ENCODE peak calls at places on chromosomes 13 and 19, in five cellular contexts. Y is T-cell, K is NCI-H748 treated with DMSO at 0.1 percent for 48 hours, O is progenitor cell of endocrine pancreas, S is heart right ventricle. P is an unnamed sample.

GRCh38 chr13:88217372-88217771 is 546.2 kb downstream of the SLITRK5 start:
- DNase-seq in Y (no peak), K (no peak), O (no peak), S (no peak), P (no peak)

GRCh38 chr19:679418-680286 is 3.5 kb downstream of the FSTL3 start:
- DNase-seq in Y (no peak), K (no peak), O (no peak), S (peak), P (peak)

GRCh38 chr13:98823442-98823841 is 71.0 kb upstream of the SLC15A1 start:
- DNase-seq in Y (no peak), K (no peak), O (no peak), S (no peak), P (no peak)

GRCh38 chr19:46783670-46784069 is 4.7 kb downstream of the SLC1A5 start:
- DNase-seq in Y (no peak), K (peak), O (no peak), S (no peak), P (no peak)

GRCh38 chr19:33472696-33473624 is 48.6 kb downstream of the PEPD start:
- DNase-seq in Y (no peak), K (no peak), O (no peak), S (no peak), P (peak)

GRCh38 chr13:27607125-27607524 is 13.2 kb downstream of the LNX2 start:
- DNase-seq in Y (no peak), K (no peak), O (no peak), S (no peak), P (no peak)

GRCh38 chr19:50461066-50461875 is 15.0 kb upstream of the EMC10 start:
- DNase-seq in Y (peak), K (peak), O (peak), S (peak), P (no peak)

GRCh38 chr13:71015021-71015420 is 852.0 kb downstream of the DACH1 start:
- DNase-seq in Y (no peak), K (no peak), O (no peak), S (no peak), P (no peak)

GRCh38 chr19:15249912-15250634 is 17.8 kb upstream of the EPHX3 start:
- DNase-seq in Y (no peak), K (no peak), O (no peak), S (peak), P (peak)

GRCh38 chr13:80753951-80754350 is 413.0 kb upstream of the SPRY2 start:
- DNase-seq in Y (no peak), K (no peak), O (no peak), S (no peak), P (no peak)

GRCh38 chr19:38975214-38975860 is at the start of gene FBXO17:
- DNase-seq in Y (no peak), K (no peak), O (peak), S (peak), P (peak)

GRCh38 chr13:30375436-30375835 is 46.9 kb upstream of the UBE2L5 start:
- DNase-seq in Y (no peak), K (no peak), O (no peak), S (no peak), P (no peak)

GRCh38 chr19:10433131-10433536 is 12.8 kb downstream of the PDE4A start:
- DNase-seq in Y (no peak), K (no peak), O (no peak), S (no peak), P (no peak)

GRCh38 chr13:50574731-50575130 is 268.8 kb downstream of the DLEU7 start:
- DNase-seq in Y (no peak), K (no peak), O (no peak), S (no peak), P (no peak)

GRCh38 chr13:112897956-112898785 is 70.8 kb upstream of the MCF2L start:
- DNase-seq in Y (no peak), K (no peak), O (no peak), S (no peak), P (no peak)

GRCh38 chr19:18590273-18591272 is 2.0 kb downstream of the REX1BD start:
- DNase-seq in Y (no peak), K (peak), O (peak), S (peak), P (no peak)

GRCh38 chr13:89923052-89923451 is 1424.4 kb upstream of the MIR17HG start:
- DNase-seq in Y (no peak), K (no peak), O (no peak), S (no peak), P (no peak)

GRCh38 chr13:46698910-46699460 is 98.0 kb downstream of the ESD start:
- DNase-seq in Y (no peak), K (peak), O (no peak), S (no peak), P (no peak)

GRCh38 chr19:13875824-13876223 is 1.1 kb upstream of the NANOS3 start:
- DNase-seq in Y (no peak), K (no peak), O (no peak), S (no peak), P (no peak)

GRCh38 chr13:95497307-95497943 is 55.1 kb upstream of the CLDN10 start:
- DNase-seq in Y (no peak), K (no peak), O (no peak), S (peak), P (no peak)

P was measured in uterus.